ENCODE peak calls at places on chromosomes 11 and 22, in four cellular contexts. B, X, F and E are unnamed samples.

GRCh38 chr11:82738116-82738515 is 4.5 kb upstream of the FAM181B start:
- DNase-seq in B (no peak), F (no peak), X (no peak), E (peak; percentile 51)

GRCh38 chr11:58613228-58613627 is 9.2 kb upstream of the CNTF start:
- DNase-seq in X (no peak), B (no peak), F (no peak), E (no peak)

GRCh38 chr22:27877501-27877900 is 41.6 kb downstream of the PITPNB start:
- DNase-seq in F (no peak), X (no peak), B (no peak), E (no peak)

GRCh38 chr11:1281974-1282365 is 27.5 kb downstream of the TOLLIP start:
- DNase-seq in F (no peak), X (peak; percentile 47), B (no peak), E (no peak)

GRCh38 chr11:12971955-12972354 is 37.2 kb upstream of the RASSF10 start:
- DNase-seq in X (no peak), B (no peak), F (no peak), E (no peak)

GRCh38 chr11:73218106-73218829 is at the start of gene P2RY2:
- DNase-seq in F (peak; percentile 63), B (peak; percentile 90), X (peak; percentile 52), E (peak; percentile 89)

GRCh38 chr11:71342116-71342515 is 89.7 kb upstream of the SHANK2 start:
- DNase-seq in F (no peak), X (peak; percentile 43), B (no peak), E (peak; percentile 54)

GRCh38 chr11:33448461-33449130 is 191.4 kb downstream of the HIPK3 start:
- DNase-seq in X (peak; percentile 75), F (no peak), B (no peak), E (peak; percentile 80)

GRCh38 chr11:103110406-103110805 is 1.2 kb downstream of the DYNC2H1 start:
- DNase-seq in F (peak; percentile 85), B (no peak), X (peak; percentile 80), E (peak; percentile 55)

GRCh38 chr22:35313311-35314121 is 13.8 kb downstream of the TOM1 start:
- DNase-seq in F (peak; percentile 59), X (peak; percentile 97), B (peak; percentile 59), E (peak; percentile 94)

GRCh38 chr22:30078320-30079311 is 1.6 kb upstream of the HORMAD2 start:
- DNase-seq in X (no peak), B (no peak), F (no peak), E (no peak)

GRCh38 chr11:44785856-44786606 is 59.3 kb downstream of the TSPAN18 start:
- DNase-seq in F (no peak), X (no peak), B (no peak), E (no peak)

GRCh38 chr22:30266445-30267381 is at the start of gene OSM:
- DNase-seq in X (no peak), B (no peak), F (no peak), E (peak; percentile 91)

GRCh38 chr22:24744638-24745037 is 29.9 kb downstream of the PIWIL3 start:
- DNase-seq in F (peak; percentile 9), X (peak; percentile 5), B (no peak), E (no peak)

GRCh38 chr11:129536338-129536737 is 160.7 kb downstream of the BARX2 start:
- DNase-seq in B (no peak), F (no peak), X (no peak), E (no peak)

GRCh38 chr11:1773131-1773510 is 9.4 kb upstream of the CTSD start:
- DNase-seq in X (no peak), B (no peak), F (no peak), E (peak; percentile 71)

GRCh38 chr11:77020751-77021150 is 13.4 kb upstream of the B3GNT6 start:
- DNase-seq in X (no peak), B (no peak), F (no peak), E (no peak)

GRCh38 chr11:64687641-64688533 is 35.1 kb downstream of the NRXN2 start:
- DNase-seq in B (no peak), F (no peak), X (no peak), E (peak; percentile 34)

GRCh38 chr11:58530236-58530635 is 22.3 kb upstream of the OR5B21 start:
- DNase-seq in B (no peak), F (no peak), X (no peak), E (no peak)

GRCh38 chr11:1939006-1939626 is 8.0 kb upstream of the MRPL23 start:
- DNase-seq in B (no peak), X (peak; percentile 19), F (peak; percentile 11), E (peak; percentile 90)

GRCh38 chr11:69384548-69385465 is 90.9 kb downstream of the MYEOV start:
- DNase-seq in X (no peak), F (no peak), B (no peak), E (peak; percentile 75)

GRCh38 chr11:8068605-8069221 is 12.3 kb upstream of the TUB start:
- DNase-seq in B (peak; percentile 66), F (peak; percentile 75), X (peak; percentile 83), E (peak; percentile 96)

DNA sequence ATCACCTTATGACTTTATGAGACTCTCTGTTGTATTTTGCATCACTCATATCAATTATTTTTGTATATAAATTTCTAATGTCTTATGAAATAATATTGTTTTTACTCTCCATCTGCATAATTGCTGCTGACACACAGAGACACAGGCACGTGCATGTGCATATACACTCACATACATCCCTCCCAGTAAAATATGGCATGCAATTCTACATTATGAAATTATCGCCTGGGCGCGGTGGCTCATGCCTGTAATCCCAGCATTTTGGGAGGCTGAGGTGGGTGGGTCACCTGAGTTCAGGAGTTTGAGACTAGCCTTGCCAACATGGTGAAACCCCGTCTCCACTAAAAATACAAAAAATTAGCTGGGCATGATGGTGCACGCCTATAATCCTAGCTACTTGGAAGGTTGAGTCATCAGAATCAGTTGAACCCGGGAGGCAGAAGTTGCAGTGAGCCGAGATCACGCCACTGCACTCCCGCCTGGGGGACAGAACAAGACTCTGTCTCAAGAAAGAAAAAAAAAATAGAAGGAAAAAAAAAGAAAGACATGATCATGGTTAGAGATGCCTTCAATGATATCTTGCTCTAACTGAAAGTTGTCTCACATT is 96.7 kb upstream of the LUZP2 start:
- DNase-seq in X (no peak), F (no peak), B (no peak), E (no peak)
- H3K4me1 ChIP-seq in X (no peaks in the 10 kb centered on the region), F (no peaks in the 10 kb centered on the region), B (no peaks in the 10 kb centered on the region), E (no peaks in the 10 kb centered on the region)

DNA sequence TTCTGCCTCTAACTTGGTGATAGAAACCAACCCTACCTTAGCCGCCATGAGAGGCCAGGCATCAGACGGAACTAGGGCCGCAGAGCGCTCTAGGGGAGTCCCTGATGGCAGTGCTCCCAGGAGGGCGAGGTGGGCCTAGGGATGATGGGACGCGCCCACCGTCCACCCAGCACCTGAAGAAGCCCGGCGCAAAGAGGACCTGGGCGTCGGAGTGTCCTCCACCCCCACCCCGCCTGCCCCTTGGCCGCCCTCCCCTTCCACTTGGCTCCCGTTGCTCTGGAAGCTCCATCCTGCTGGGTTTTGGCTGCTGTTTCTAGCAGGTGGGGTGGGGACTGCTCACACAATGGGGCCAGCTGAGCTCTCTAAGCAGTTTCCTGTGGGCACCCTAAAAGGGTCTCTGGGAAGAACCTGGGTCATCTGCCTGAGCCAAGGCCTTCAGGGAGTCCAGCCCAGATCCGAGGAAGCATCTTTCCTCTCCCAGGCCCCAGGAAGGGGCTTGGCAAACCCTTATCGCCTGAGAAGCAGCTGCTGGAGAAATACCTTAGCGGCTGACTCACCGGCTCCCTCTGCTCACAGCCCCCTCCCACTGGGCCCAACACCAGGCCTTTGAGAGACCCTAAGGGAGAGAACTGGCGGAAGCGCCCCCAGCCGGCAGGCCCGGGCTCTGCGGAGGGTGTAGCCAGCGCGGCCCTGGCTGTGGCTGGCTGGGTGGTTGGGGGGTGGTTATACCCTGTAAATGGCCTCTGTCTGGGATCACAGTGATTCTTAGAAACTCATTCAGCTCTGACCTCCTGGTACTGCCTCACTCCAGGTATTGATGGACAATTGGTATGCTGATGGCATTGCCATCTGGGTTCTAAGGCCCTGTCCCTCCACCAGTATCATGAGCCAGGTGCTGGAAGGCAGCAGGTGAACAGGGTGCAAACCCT is 19.3 kb downstream of the CREB3L1 start:
- DNase-seq in X (peak; percentile 83), F (peak; percentile 94), B (no peak), E (peak; percentile 96)
- H3K4me1 ChIP-seq in X (peaks cover 78% of the 10 kb centered on the region), F (peaks cover 72% of the 10 kb centered on the region), B (peaks cover 10% of the 10 kb centered on the region), E (peaks cover 82% of the 10 kb centered on the region)

DNA sequence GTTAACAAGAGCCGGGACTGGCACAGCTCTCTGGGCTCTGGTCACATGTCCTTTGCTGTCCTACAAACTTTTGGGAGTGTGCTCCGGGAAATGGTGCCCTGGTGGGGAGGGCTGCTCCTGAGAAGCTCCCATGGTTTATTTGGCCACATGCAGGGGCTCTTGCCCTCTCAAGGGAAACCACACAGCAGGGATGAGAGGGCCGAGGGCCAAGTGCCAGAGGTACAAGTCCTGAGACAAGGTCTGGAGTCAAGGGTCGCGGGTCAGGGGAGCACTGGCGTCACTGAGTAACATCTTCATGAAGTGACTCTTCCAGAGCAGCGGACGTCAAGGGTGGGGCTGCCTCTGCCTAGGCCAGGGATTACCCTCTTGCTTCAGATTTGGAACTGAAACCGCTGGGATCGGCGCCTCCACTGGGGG is 1160.6 kb downstream of the TBC1D22A start:
- DNase-seq in F (no peak), X (no peak), B (no peak), E (no peak)
- H3K4me1 ChIP-seq in F (no peaks in the 10 kb centered on the region), X (no peaks in the 10 kb centered on the region), B (no peaks in the 10 kb centered on the region), E (no peaks in the 10 kb centered on the region)

DNA sequence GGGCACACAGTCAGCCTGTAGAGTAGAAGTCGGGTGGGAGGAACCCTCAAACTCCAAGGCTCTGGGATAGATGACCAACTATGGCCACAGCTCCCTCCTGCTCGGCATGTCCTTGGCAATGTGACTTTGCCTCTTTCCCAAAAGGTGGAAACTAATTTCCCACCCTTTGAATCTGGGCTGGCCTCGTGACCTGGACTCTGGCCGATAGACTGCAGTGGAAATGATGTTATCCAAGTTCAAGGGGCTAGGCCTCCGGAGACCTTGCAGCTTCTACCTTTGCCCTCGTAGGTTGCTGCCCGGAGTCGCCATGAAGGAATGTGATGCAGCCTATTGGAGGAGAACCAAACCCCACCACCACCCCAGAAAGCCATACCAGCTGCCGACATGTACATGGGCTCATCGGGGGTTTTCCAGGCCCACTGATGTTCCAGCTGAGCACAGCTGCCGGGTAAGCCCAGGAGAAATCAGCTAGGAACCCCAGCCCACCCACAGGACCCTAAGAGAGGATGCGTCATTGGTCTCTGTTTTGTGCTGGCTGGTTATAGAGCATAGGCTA is 30.4 kb downstream of the KCNJ4 start:
- DNase-seq in X (no peak), B (peak; percentile 83), F (no peak), E (peak; percentile 65)
- H3K4me1 ChIP-seq in X (no peaks in the 10 kb centered on the region), B (no peaks in the 10 kb centered on the region), F (no peaks in the 10 kb centered on the region), E (no peaks in the 10 kb centered on the region)

GRCh38 chr11:117830674-117831351 is 6.3 kb upstream of the FXYD2 start:
- DNase-seq in B (no peak), F (no peak), X (no peak), E (peak; percentile 6)
- H3K4me1 ChIP-seq in B (peaks cover 3% of the 10 kb centered on the region), F (peaks cover 6% of the 10 kb centered on the region), X (no peaks in the 10 kb centered on the region), E (no peaks in the 10 kb centered on the region)

GRCh38 chr22:22934543-22935055 is 47.0 kb downstream of the IGLL5 start:
- DNase-seq in B (no peak), F (no peak), X (no peak), E (no peak)

GRCh38 chr22:22935056-22935545 is 47.5 kb downstream of the IGLL5 start:
- DNase-seq in X (no peak), B (no peak), F (no peak), E (peak; percentile 62)

GRCh38 chr22:22936190-22936914 is 48.7 kb downstream of the IGLL5 start:
- DNase-seq in B (no peak), X (no peak), F (no peak), E (peak; percentile 75)

GRCh38 chr22:22936915-22937656 is 49.5 kb downstream of the IGLL5 start:
- DNase-seq in X (no peak), B (no peak), F (no peak), E (peak; percentile 87)

GRCh38 chr22:22935546-22936157 is 48.0 kb downstream of the IGLL5 start:
- DNase-seq in F (no peak), X (no peak), B (no peak), E (peak; percentile 74)
- H3K4me1 ChIP-seq in F (no peaks in the 10 kb centered on the region), X (no peaks in the 10 kb centered on the region), B (no peaks in the 10 kb centered on the region), E (no peaks in the 10 kb centered on the region)